ENCODE peak calls at places on chromosome 9, in ten cellular contexts. H is ovary; I is AG09309; Y is SK-N-SH; W is uterus; U is mesothelial cell of epicardium; V is CD8-positive, alpha-beta T cell; B is GM23338; D is adrenal gland; C is endodermal cell. F is an unnamed sample.

GRCh38 chr9:95552814-95553546 is 36.2 kb upstream of the PTCH1 start:
- DNase-seq in V (peak), Y (no peak), B (peak), I (no peak), C (peak), W (peak), H (peak), U (no peak), D (peak), F (peak)

GRCh38 chr9:132630116-132630515 is 39.7 kb downstream of the DDX31 start:
- DNase-seq in U (no peak), B (no peak), C (no peak), I (no peak), H (no peak), V (no peak), W (no peak), Y (no peak), D (no peak), F (no peak)

GRCh38 chr9:13810510-13810909 is 503.4 kb downstream of the NFIB start:
- DNase-seq in I (no peak), D (no peak), V (no peak), H (no peak), U (no peak), Y (no peak), W (no peak), B (no peak), C (no peak), F (no peak)

GRCh38 chr9:74285075-74285474 is 212.1 kb upstream of the RORB start:
- DNase-seq in U (no peak), H (no peak), Y (no peak), I (no peak), D (no peak), B (no peak), V (no peak), W (no peak), C (no peak), F (no peak)

GRCh38 chr9:89295400-89295799 is 15.6 kb upstream of the CKS2 start:
- DNase-seq in D (no peak), Y (no peak), U (no peak), B (peak), H (no peak), W (no peak), V (no peak), I (no peak), C (peak), F (no peak)

GRCh38 chr9:131875828-131876485 is 136.1 kb upstream of the RAPGEF1 start:
- DNase-seq in U (no peak), D (no peak), V (no peak), W (no peak), B (no peak), H (no peak), C (no peak), Y (no peak), I (no peak), F (peak)

GRCh38 chr9:87827341-87827740 is 55.3 kb upstream of the SPATA31E1 start:
- DNase-seq in U (no peak), D (no peak), B (no peak), W (no peak), V (no peak), I (no peak), H (no peak), Y (no peak), C (no peak), F (no peak)

GRCh38 chr9:38081356-38082108 is 12.5 kb upstream of the SHB start:
- DNase-seq in U (no peak), C (peak), B (no peak), V (no peak), H (no peak), Y (no peak), W (no peak), D (no peak), I (no peak), F (no peak)

GRCh38 chr9:128577206-128577605 is 24.8 kb downstream of the SPTAN1 start:
- DNase-seq in Y (no peak), W (no peak), B (no peak), V (no peak), U (no peak), H (no peak), C (no peak), I (no peak), D (no peak), F (no peak)

GRCh38 chr9:109417054-109417453 is 81.1 kb downstream of the PTPN3 start:
- DNase-seq in C (no peak), I (no peak), W (no peak), U (no peak), B (no peak), H (no peak), V (no peak), Y (no peak), D (peak), F (no peak)

GRCh38 chr9:133509179-133510083 is 15.3 kb downstream of the MYMK start:
- DNase-seq in D (no peak), Y (peak), C (peak), W (no peak), H (peak), V (peak), U (no peak), B (peak), I (no peak), F (no peak)

GRCh38 chr9:100595391-100596199 is 17.7 kb downstream of the CAVIN4 start:
- DNase-seq in V (no peak), B (peak), C (peak), D (peak), U (no peak), Y (peak), I (no peak), W (no peak), H (no peak), F (no peak)

GRCh38 chr9:121282309-121283071 is 14.5 kb downstream of the GSN start:
- DNase-seq in B (no peak), Y (no peak), C (no peak), V (no peak), W (peak), H (peak), D (peak), U (no peak), I (no peak), F (no peak)

GRCh38 chr9:114735732-114736131 is 53.7 kb upstream of the TEX48 start:
- DNase-seq in V (no peak), D (no peak), Y (no peak), W (no peak), U (no peak), C (no peak), H (no peak), I (no peak), B (no peak), F (no peak)

GRCh38 chr9:80874276-80874675 is 815.1 kb downstream of the TLE1 start:
- DNase-seq in I (peak), H (no peak), Y (no peak), C (no peak), W (no peak), V (no peak), D (no peak), U (no peak), B (no peak), F (no peak)

GRCh38 chr9:71879644-71880174 is 31.3 kb downstream of the ABHD17B start:
- DNase-seq in D (no peak), U (no peak), V (no peak), I (no peak), B (no peak), Y (no peak), H (no peak), W (no peak), C (no peak), F (no peak)

GRCh38 chr9:109437286-109437685 is 60.8 kb downstream of the PTPN3 start:
- DNase-seq in I (no peak), C (no peak), B (no peak), V (no peak), U (no peak), W (no peak), D (no peak), H (no peak), Y (no peak), F (no peak)

GRCh38 chr9:12640021-12640587 is 53.1 kb upstream of the TYRP1 start:
- DNase-seq in Y (peak), I (peak), C (no peak), W (no peak), V (no peak), B (peak), D (no peak), U (no peak), H (no peak), F (no peak)

GRCh38 chr9:91682806-91683205 is 259.2 kb upstream of the NFIL3 start:
- DNase-seq in B (no peak), W (no peak), I (peak), C (no peak), D (no peak), U (no peak), V (no peak), Y (no peak), H (no peak), F (no peak)

GRCh38 chr9:92992549-92992948 is 45.2 kb downstream of the FGD3 start:
- DNase-seq in H (no peak), W (no peak), U (no peak), V (no peak), D (no peak), I (no peak), B (peak), Y (no peak), C (no peak), F (no peak)

GRCh38 chr9:120655005-120655622 is 59.2 kb downstream of the MEGF9 start:
- DNase-seq in U (no peak), W (no peak), D (no peak), B (no peak), I (no peak), Y (no peak), H (no peak), C (no peak), V (no peak), F (no peak)

GRCh38 chr9:133274236-133275104 is 531 bp downstream of the ABO start:
- DNase-seq in W (no peak), U (no peak), D (peak), I (no peak), V (no peak), C (peak), Y (no peak), B (peak), H (peak), F (no peak)

GRCh38 chr9:93501406-93501805 is 48.0 kb upstream of the FAM120AOS start:
- DNase-seq in I (no peak), U (no peak), Y (no peak), H (no peak), D (no peak), V (no peak), W (no peak), C (no peak), B (no peak), F (no peak)

GRCh38 chr9:93898026-93898425 is 57.1 kb downstream of the BARX1 start:
- DNase-seq in I (no peak), D (peak), C (peak), Y (peak), W (no peak), U (no peak), V (no peak), B (no peak), H (no peak), F (no peak)

GRCh38 chr9:103361906-103362305 is 366.8 kb downstream of the CYLC2 start:
- DNase-seq in I (no peak), U (no peak), H (no peak), B (no peak), C (no peak), Y (no peak), D (no peak), W (no peak), V (no peak), F (no peak)

GRCh38 chr9:35835766-35836165 is 6.7 kb downstream of the TMEM8B start:
- DNase-seq in V (no peak), U (no peak), B (no peak), C (no peak), I (no peak), Y (no peak), W (no peak), H (no peak), D (no peak), F (no peak)

GRCh38 chr9:35832814-35833213 is 3.8 kb downstream of the TMEM8B start:
- DNase-seq in W (no peak), D (no peak), B (no peak), V (no peak), C (no peak), I (no peak), U (no peak), H (no peak), Y (no peak), F (no peak)

GRCh38 chr9:35836595-35836994 is 7.6 kb downstream of the TMEM8B start:
- DNase-seq in B (no peak), V (no peak), C (no peak), D (no peak), I (no peak), Y (no peak), H (no peak), U (no peak), W (no peak), F (no peak)

GRCh38 chr9:35834260-35835215 is 5.5 kb downstream of the TMEM8B start:
- DNase-seq in I (no peak), U (no peak), V (no peak), D (no peak), B (no peak), C (no peak), Y (no peak), W (no peak), H (no peak), F (no peak)

GRCh38 chr9:35835216-35835604 is 6.2 kb downstream of the TMEM8B start:
- DNase-seq in U (no peak), V (no peak), I (no peak), B (peak), W (no peak), C (peak), Y (no peak), D (no peak), H (no peak), F (no peak)
- TF ChIP-seq CTCF in U (no peak), V (no peak), I (peak), B (peak), W (no peak), C (peak), Y (peak), D (no peak), H (no peak), F (no peak)

GRCh38 chr9:16642421-16643109 is 227.9 kb downstream of the BNC2 start:
- DNase-seq in D (no peak), C (no peak), W (no peak), V (no peak), I (no peak), H (no peak), U (no peak), Y (no peak), B (no peak), F (no peak)

GRCh38 chr9:16637938-16638337 is 232.5 kb downstream of the BNC2 start:
- DNase-seq in V (no peak), H (no peak), W (no peak), U (no peak), C (no peak), Y (no peak), B (no peak), D (no peak), I (no peak), F (no peak)

GRCh38 chr9:16639644-16640043 is 230.8 kb downstream of the BNC2 start:
- DNase-seq in U (no peak), I (no peak), W (no peak), V (no peak), C (no peak), H (no peak), B (no peak), D (no peak), Y (no peak), F (no peak)

GRCh38 chr9:16637218-16637617 is 233.3 kb downstream of the BNC2 start:
- DNase-seq in H (no peak), I (no peak), W (no peak), D (no peak), V (no peak), B (no peak), C (no peak), Y (no peak), U (no peak), F (no peak)

GRCh38 chr9:16640649-16641048 is 229.8 kb downstream of the BNC2 start:
- DNase-seq in D (no peak), W (no peak), I (no peak), U (no peak), H (no peak), B (peak), Y (no peak), V (no peak), C (peak), F (no peak)
- TF ChIP-seq CTCF in D (no peak), W (no peak), I (peak), U (no peak), H (no peak), B (peak), Y (peak), V (no peak), C (peak), F (no peak)

GRCh38 chr9:105399117-105399516 is 48.7 kb upstream of the FSD1L start:
- DNase-seq in V (no peak), W (no peak), C (no peak), Y (no peak), U (no peak), B (peak), I (no peak), D (no peak), H (no peak), F (no peak)

GRCh38 chr9:105405514-105406131 is 42.2 kb upstream of the FSD1L start:
- DNase-seq in H (no peak), C (no peak), V (peak), I (no peak), Y (no peak), D (no peak), U (no peak), W (no peak), B (no peak), F (peak)

GRCh38 chr9:105403552-105404246 is 44.1 kb upstream of the FSD1L start:
- DNase-seq in H (no peak), I (no peak), B (peak), W (no peak), V (no peak), Y (no peak), U (no peak), D (no peak), C (peak), F (no peak)

GRCh38 chr9:105406369-105406768 is 41.5 kb upstream of the FSD1L start:
- DNase-seq in V (no peak), D (no peak), H (no peak), Y (no peak), U (no peak), I (no peak), B (no peak), C (no peak), W (no peak), F (no peak)

DNA sequence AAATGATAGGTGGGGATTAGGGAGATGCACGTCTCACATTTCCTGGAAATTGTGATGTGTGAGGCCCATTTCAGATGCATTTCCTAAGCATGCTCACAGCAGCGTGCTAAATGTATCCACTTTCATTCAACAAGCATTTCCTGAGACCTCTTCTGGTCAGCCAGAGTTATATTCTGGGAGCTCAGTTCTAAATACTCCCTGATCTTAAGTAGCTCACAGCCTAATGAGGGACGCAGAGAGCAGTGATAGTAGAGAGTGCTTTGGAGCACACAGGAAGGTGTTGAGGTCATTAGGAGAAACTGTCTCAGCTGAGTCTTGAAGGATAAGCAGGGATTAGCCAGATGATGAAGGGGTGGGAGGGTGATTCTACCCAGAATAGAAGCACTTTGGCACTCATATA is 46.2 kb upstream of the FSD1L start:
- DNase-seq in Y (no peak), C (no peak), D (no peak), W (no peak), B (peak), H (no peak), V (no peak), I (no peak), U (no peak), F (no peak)
- TF ChIP-seq CTCF in Y (peak), C (peak), D (no peak), W (no peak), B (peak), H (no peak), V (no peak), I (peak), U (no peak), F (no peak)

GRCh38 chr9:124764774-124765438 is 6.2 kb downstream of the NR6A1 start:
- DNase-seq in Y (no peak), B (peak), D (no peak), U (no peak), C (no peak), H (no peak), W (no peak), I (no peak), V (no peak), F (no peak)
- TF ChIP-seq CTCF in Y (peak), B (peak), D (peak), U (no peak), C (peak), H (no peak), W (no peak), I (peak), V (no peak), F (no peak)

DNA sequence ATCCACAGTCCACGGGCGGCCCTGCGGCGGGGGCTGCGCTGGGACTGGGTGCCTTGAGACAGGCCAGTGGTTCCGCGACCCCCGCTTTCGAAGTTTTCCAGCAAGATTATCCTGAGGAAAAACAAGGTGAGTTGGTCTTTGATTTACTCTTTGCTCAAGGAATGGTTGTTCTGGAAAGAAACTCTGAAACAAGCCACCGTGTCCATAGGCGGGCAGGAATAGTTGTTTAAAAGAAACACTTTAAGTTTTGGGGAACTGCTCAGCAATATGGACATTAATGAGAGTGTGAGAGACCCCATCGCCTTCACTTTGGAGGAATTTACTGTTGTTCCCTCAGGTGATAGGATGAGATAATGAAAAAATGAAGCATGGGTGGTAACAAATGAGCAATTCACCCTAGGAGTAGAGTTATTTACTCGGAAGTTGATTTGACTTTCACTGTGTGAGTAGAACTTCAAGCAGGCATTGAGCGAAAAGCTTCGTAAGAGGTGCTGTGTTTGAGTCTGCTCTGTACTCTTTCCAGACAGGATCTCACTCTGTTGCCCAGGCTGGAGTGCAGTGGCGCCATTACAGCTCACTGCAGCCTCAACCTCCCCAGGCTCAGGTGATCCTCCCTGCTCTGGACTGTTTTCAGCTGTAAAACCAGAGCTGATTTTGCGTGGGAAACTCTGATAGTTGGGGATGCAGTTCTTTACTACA is 1.1 kb downstream of the DMRTA1 start:
- DNase-seq in C (peak), V (no peak), U (no peak), Y (no peak), D (no peak), W (no peak), H (no peak), B (peak), I (no peak), F (no peak)
- TF ChIP-seq CTCF in C (no peak), V (no peak), U (no peak), Y (no peak), D (no peak), W (no peak), H (no peak), B (no peak), I (no peak), F (no peak)

GRCh38 chr9:69121155-69122085 is 52.7 kb upstream of the TJP2 start:
- DNase-seq in U (no peak), H (peak), V (peak), C (peak), D (no peak), W (no peak), B (peak), Y (peak), I (no peak), F (peak)

GRCh38 chr9:69120380-69121154 is 53.5 kb upstream of the TJP2 start:
- DNase-seq in I (no peak), V (no peak), W (peak), U (no peak), B (peak), Y (no peak), C (peak), H (peak), D (no peak), F (no peak)

GRCh38 chr9:69118656-69119055 is 55.4 kb upstream of the TJP2 start:
- DNase-seq in C (no peak), D (no peak), I (no peak), B (peak), W (no peak), U (no peak), H (no peak), V (no peak), Y (no peak), F (no peak)

GRCh38 chr9:69115621-69116020 is 58.5 kb upstream of the TJP2 start:
- DNase-seq in W (no peak), B (no peak), Y (no peak), D (no peak), U (no peak), I (peak), V (no peak), H (no peak), C (no peak), F (no peak)
- TF ChIP-seq CTCF in W (no peak), B (no peak), Y (peak), D (no peak), U (no peak), I (no peak), V (no peak), H (no peak), C (no peak), F (no peak)

GRCh38 chr9:135415586-135415985 is 64.0 kb upstream of the PPP1R26 start:
- DNase-seq in H (no peak), W (no peak), Y (no peak), C (no peak), I (no peak), D (no peak), U (no peak), V (no peak), B (no peak), F (no peak)

GRCh38 chr9:135418161-135418560 is 61.4 kb upstream of the PPP1R26 start:
- DNase-seq in U (no peak), D (no peak), C (no peak), Y (no peak), I (no peak), B (no peak), V (no peak), H (no peak), W (no peak), F (no peak)

GRCh38 chr9:135414293-135414692 is 65.3 kb upstream of the PPP1R26 start:
- DNase-seq in I (no peak), W (no peak), H (no peak), D (no peak), Y (peak), U (no peak), C (no peak), V (no peak), B (no peak), F (no peak)

GRCh38 chr9:135419106-135419505 is 60.5 kb upstream of the PPP1R26 start:
- DNase-seq in C (peak), D (no peak), U (no peak), B (no peak), W (no peak), H (no peak), Y (no peak), I (no peak), V (no peak), F (no peak)

GRCh38 chr9:135416771-135417290 is 62.8 kb upstream of the PPP1R26 start:
- DNase-seq in U (no peak), V (no peak), H (no peak), C (no peak), D (no peak), I (no peak), B (no peak), Y (no peak), W (no peak), F (no peak)
- TF ChIP-seq CTCF in U (no peak), V (no peak), H (no peak), C (peak), D (no peak), I (peak), B (no peak), Y (no peak), W (no peak), F (no peak)

GRCh38 chr9:672833-673232 is 168.7 kb upstream of the DMRT1 start:
- DNase-seq in V (no peak), D (no peak), C (no peak), H (no peak), Y (no peak), B (no peak), U (no peak), W (no peak), I (no peak), F (no peak)
- TF ChIP-seq CTCF in V (no peak), D (no peak), C (no peak), H (no peak), Y (no peak), B (no peak), U (no peak), W (no peak), I (no peak), F (no peak)